ENCODE peak calls at places on chromosomes 7 and 10, in ten cellular contexts. V is upper lobe of left lung, B is prostate gland, U is stomach, I is GM23338, G is endothelial cell of umbilical vein, C is HCT116, R is sigmoid colon, E is transverse colon, M is HepG2. N is an unnamed sample.

GRCh38 chr7:72235351-72235750 is 176.8 kb downstream of the CALN1 start:
- DNase-seq in I (no peak), E (no peak), M (no peak), B (no peak), U (no peak), V (no peak), G (no peak), R (no peak), C (no peak), N (no peak)

GRCh38 chr10:19719320-19719719 is 96.9 kb upstream of the PLXDC2 start:
- DNase-seq in R (no peak), V (no peak), M (no peak), B (no peak), G (no peak), I (no peak), E (no peak), C (no peak), U (no peak), N (no peak)

GRCh38 chr7:131904750-131905327 is 348.4 kb upstream of the PODXL start:
- DNase-seq in I (peak; percentile 52), V (no peak), E (no peak), U (no peak), C (no peak), G (no peak), R (no peak), M (no peak), B (no peak), N (no peak)

GRCh38 chr10:5547934-5548660 is 23.3 kb downstream of the CALML3 start:
- DNase-seq in U (peak; percentile 76), G (peak; percentile 55), R (peak; percentile 63), I (no peak), B (peak; percentile 86), C (peak; percentile 66), M (peak; percentile 97), V (peak; percentile 70), E (peak; percentile 68), N (peak; percentile 62)

GRCh38 chr10:6607187-6607586 is 27.1 kb upstream of the PRKCQ start:
- DNase-seq in I (no peak), M (no peak), U (no peak), B (no peak), E (no peak), V (no peak), C (no peak), R (no peak), G (no peak), N (no peak)

GRCh38 chr7:117124585-117125220 is 171.4 kb downstream of the ST7 start:
- DNase-seq in B (no peak), G (peak; percentile 96), V (peak; percentile 92), R (peak; percentile 82), I (no peak), U (peak; percentile 89), C (peak; percentile 90), M (peak; percentile 95), E (peak; percentile 80), N (peak; percentile 77)

GRCh38 chr7:2107386-2108085 is 125.2 kb downstream of the MAD1L1 start:
- DNase-seq in C (no peak), M (no peak), G (peak; percentile 23), R (no peak), E (no peak), B (no peak), I (no peak), U (no peak), V (no peak), N (no peak)

GRCh38 chr7:152072451-152072850 is 47.0 kb downstream of the GALNT11 start:
- DNase-seq in R (no peak), V (no peak), U (no peak), G (no peak), E (no peak), M (no peak), C (no peak), I (no peak), B (no peak), N (no peak)

GRCh38 chr7:82677064-82677463 is 233.5 kb upstream of the CACNA2D1 start:
- DNase-seq in R (no peak), U (no peak), C (no peak), V (no peak), B (no peak), G (no peak), M (no peak), E (no peak), I (peak; percentile 44), N (no peak)

GRCh38 chr7:77217474-77218185 is 18.0 kb upstream of the FGL2 start:
- DNase-seq in U (no peak), G (no peak), I (no peak), B (no peak), C (no peak), R (no peak), E (no peak), M (no peak), V (no peak), N (no peak)

GRCh38 chr10:74026428-74026979 is 28.6 kb downstream of the VCL start:
- DNase-seq in I (no peak), V (no peak), M (no peak), E (no peak), B (no peak), R (no peak), U (no peak), C (no peak), G (no peak), N (no peak)

GRCh38 chr7:19565602-19566001 is 143.2 kb downstream of the POLR1F start:
- DNase-seq in E (no peak), R (no peak), B (no peak), V (no peak), C (no peak), M (no peak), U (no peak), G (no peak), I (no peak), N (no peak)

GRCh38 chr10:18233775-18234174 is 93.6 kb downstream of the CACNB2 start:
- DNase-seq in M (no peak), C (no peak), I (peak; percentile 73), R (no peak), V (no peak), B (peak; percentile 51), U (no peak), E (peak; percentile 23), G (no peak), N (no peak)

GRCh38 chr10:44922826-44923545 is 11.8 kb downstream of the TMEM72 start:
- DNase-seq in B (no peak), V (no peak), I (no peak), M (no peak), G (no peak), C (no peak), E (no peak), R (no peak), U (no peak), N (peak; percentile 14)

GRCh38 chr7:143892527-143893300 is 9.3 kb downstream of the TCAF1 start:
- DNase-seq in B (no peak), M (peak; percentile 68), U (no peak), R (no peak), I (peak; percentile 81), C (peak; percentile 54), G (peak; percentile 61), V (no peak), E (no peak), N (no peak)

GRCh38 chr7:124603066-124603465 is 162.5 kb downstream of the GPR37 start:
- DNase-seq in V (no peak), G (no peak), U (no peak), M (no peak), C (no peak), I (no peak), B (no peak), E (no peak), R (no peak), N (no peak)

GRCh38 chr7:222716-223041 is 30.3 kb downstream of the FAM20C start:
- DNase-seq in M (no peak), E (no peak), V (no peak), U (no peak), I (no peak), B (no peak), G (no peak), C (no peak), R (no peak), N (no peak)
- TF ChIP-seq POLR2AphosphoS5 in M (no peak), E (no peak), V (no peak), U (no peak), I (no peak), B (no peak), G (no peak), C (no peak), R (no peak), N (no peak)

GRCh38 chr10:11713186-11713743 is 28.9 kb upstream of the ECHDC3 start:
- DNase-seq in V (no peak), M (no peak), U (no peak), E (peak; percentile 16), C (no peak), R (no peak), I (no peak), G (no peak), B (no peak), N (no peak)
- H3K27ac ChIP-seq in V (no peak overlapping the region), M (no peak overlapping the region), U (no peak overlapping the region), E (no peak overlapping the region), C (no peak overlapping the region), R (no peak overlapping the region), I (no peak overlapping the region), G (no peak overlapping the region), B (no peak overlapping the region), N (peak overlapping the region; percentile 10)

DNA sequence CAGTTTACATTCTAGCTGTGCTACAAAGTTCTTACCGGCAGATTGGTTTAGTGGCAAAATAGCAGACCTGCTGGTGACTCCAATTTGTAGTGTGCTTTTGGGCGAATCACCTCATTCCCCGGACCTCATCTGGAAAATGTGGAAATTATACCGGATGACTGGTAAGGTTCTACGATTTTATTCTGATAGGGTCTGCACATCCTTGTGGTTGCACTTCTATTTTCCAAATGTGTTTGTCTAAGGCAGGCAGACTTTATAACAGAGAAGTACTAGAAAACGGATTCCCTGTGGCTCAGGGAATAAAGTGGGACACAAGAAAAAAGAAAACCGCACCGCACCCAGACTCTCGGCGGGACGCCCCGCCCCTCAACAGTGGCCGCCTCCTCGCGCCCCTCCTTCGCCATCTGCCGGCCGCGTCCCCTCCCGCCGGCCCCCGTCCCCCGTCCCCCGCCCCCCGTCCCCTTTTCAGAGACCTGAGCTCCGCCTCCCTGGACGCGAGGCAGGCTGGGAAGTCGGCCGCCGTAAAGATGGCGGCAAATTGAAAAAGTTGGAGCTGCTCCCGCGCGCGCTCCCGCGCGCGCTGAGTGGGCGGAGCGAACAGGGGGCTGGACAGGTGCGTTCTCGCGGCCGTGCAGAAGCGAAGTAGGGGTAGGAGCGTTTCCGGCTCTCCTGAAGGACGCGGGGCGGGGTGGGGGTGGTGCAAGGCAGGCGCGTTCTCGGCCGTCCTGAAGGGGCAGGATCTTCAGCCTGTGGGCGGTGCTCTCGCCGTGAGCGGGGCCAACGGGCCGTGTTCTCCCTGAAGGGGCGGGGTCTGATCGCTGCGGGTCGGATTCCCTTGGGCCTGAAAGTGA is 531 bp upstream of the CCM2 start:
- DNase-seq in B (peak; percentile 100), G (peak; percentile 100), V (peak; percentile 100), U (peak; percentile 99), C (peak; percentile 96), E (peak; percentile 100), I (peak; percentile 99), M (peak; percentile 97), R (peak; percentile 100), N (peak; percentile 99)
- TF ChIP-seq CTCF in B (no peak), G (no peak), V (no peak), U (no peak), C (no peak), E (peak; percentile 14), I (no peak), M (peak; percentile 26), R (no peak), N (no peak)

DNA sequence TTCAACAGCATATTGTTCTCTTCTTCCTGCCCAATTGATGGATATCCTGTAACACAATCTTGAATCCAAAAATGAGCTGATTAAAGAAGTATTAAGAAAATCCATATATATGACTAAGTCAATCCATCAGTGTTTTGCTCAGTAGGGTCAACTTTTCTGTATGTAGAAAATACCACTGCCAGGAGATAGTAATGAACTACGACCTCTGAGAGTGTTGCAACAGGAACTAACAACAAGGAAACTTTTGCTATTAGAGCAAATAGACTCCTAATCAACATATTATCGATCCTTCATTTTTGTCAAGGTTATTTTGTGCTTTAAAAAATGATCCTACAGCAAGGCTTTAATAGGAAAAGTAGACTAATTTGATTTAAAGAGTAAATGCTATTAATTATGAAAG is 405.3 kb upstream of the ETV1 start:
- DNase-seq in G (no peak), R (no peak), U (no peak), M (no peak), E (no peak), V (no peak), I (no peak), B (no peak), C (no peak), N (no peak)
- TF ChIP-seq POLR2AphosphoS5 in G (no peak), R (no peak), U (no peak), M (no peak), E (no peak), V (no peak), I (no peak), B (no peak), C (no peak), N (no peak)

N was measured in suprapubic skin.